ENCODE peak calls at places on chromosome 17, in six cellular contexts. Z, E, B, V, D and W are unnamed samples.

GRCh38 chr17:83186226-83186625 is 106.8 kb downstream of the METRNL start:
- DNase-seq in Z (no peak), V (no peak), B (peak; percentile 84), D (no peak), E (no peak), W (no peak)

GRCh38 chr17:17460038-17460437 is 16.8 kb upstream of the MED9 start:
- DNase-seq in Z (no peak), D (no peak), E (no peak), B (no peak), V (no peak), W (no peak)

GRCh38 chr17:77451894-77452852 is 311.4 kb downstream of the SEC14L1 start:
- DNase-seq in D (peak; percentile 62), B (peak; percentile 68), Z (peak; percentile 48), E (no peak), V (no peak), W (peak; percentile 54)

GRCh38 chr17:61007980-61008379 is 330.3 kb downstream of the BCAS3 start:
- DNase-seq in E (no peak), D (no peak), V (no peak), Z (no peak), B (no peak), W (no peak)

GRCh38 chr17:68599873-68600122 is 1.4 kb downstream of the FAM20A start:
- DNase-seq in B (no peak), D (no peak), V (no peak), E (no peak), Z (no peak), W (no peak)

GRCh38 chr17:17794382-17794781 is 42.4 kb downstream of the SREBF1 start:
- DNase-seq in D (no peak), Z (no peak), V (no peak), B (no peak), E (no peak), W (no peak)

GRCh38 chr17:51745993-51746392 is 412.5 kb downstream of the CA10 start:
- DNase-seq in V (peak; percentile 69), D (no peak), B (no peak), Z (no peak), E (no peak), W (no peak)

GRCh38 chr17:17495448-17496188 is 577 bp downstream of the RASD1 start:
- DNase-seq in D (no peak), V (no peak), E (no peak), B (peak; percentile 64), Z (no peak), W (no peak)

GRCh38 chr17:27265333-27265732 is 28.6 kb upstream of the WSB1 start:
- DNase-seq in B (peak; percentile 93), D (no peak), Z (no peak), V (no peak), E (no peak), W (no peak)

GRCh38 chr17:73265646-73266640 is 4.3 kb upstream of the CPSF4L start:
- DNase-seq in V (no peak), E (peak; percentile 17), D (no peak), Z (no peak), B (no peak), W (no peak)

GRCh38 chr17:77701996-77702395 is 256.5 kb upstream of the TNRC6C start:
- DNase-seq in B (no peak), Z (no peak), E (no peak), D (no peak), V (no peak), W (no peak)

GRCh38 chr17:7352910-7353635 is 1.1 kb downstream of the KCTD11 start:
- DNase-seq in Z (no peak), B (no peak), V (no peak), D (no peak), E (no peak), W (no peak)

GRCh38 chr17:2058521-2059124 is 3.7 kb downstream of the HIC1 start:
- DNase-seq in E (no peak), V (no peak), D (no peak), Z (no peak), B (no peak), W (no peak)

GRCh38 chr17:82458885-82459424 is 414 bp downstream of the NARF start:
- DNase-seq in Z (no peak), B (peak; percentile 78), V (no peak), D (no peak), E (no peak), W (peak; percentile 9)

GRCh38 chr17:48472485-48473281 is 42.7 kb upstream of the SKAP1 start:
- DNase-seq in D (no peak), B (no peak), V (peak; percentile 63), E (no peak), Z (peak; percentile 45), W (peak; percentile 2)

GRCh38 chr17:81473019-81473418 is 39.6 kb downstream of the ACTG1 start:
- DNase-seq in V (no peak), Z (no peak), E (no peak), B (no peak), D (no peak), W (no peak)

GRCh38 chr17:42051645-42052044 is 1.2 kb upstream of the C17orf113 start:
- DNase-seq in E (no peak), D (no peak), B (no peak), V (no peak), Z (no peak), W (no peak)

GRCh38 chr17:61722398-61722797 is 131.4 kb upstream of the NACA2 start:
- DNase-seq in E (no peak), Z (no peak), B (no peak), D (no peak), V (no peak), W (no peak)

GRCh38 chr17:64502809-64503208 is 3.3 kb downstream of the DDX5 start:
- DNase-seq in E (no peak), Z (no peak), B (no peak), V (no peak), D (no peak), W (no peak)

GRCh38 chr17:37742762-37743611 is 1.9 kb downstream of the HNF1B start:
- DNase-seq in E (no peak), B (no peak), D (no peak), V (no peak), Z (no peak), W (no peak)

GRCh38 chr17:62621223-62621622 is 6.2 kb upstream of the MRC2 start:
- DNase-seq in D (no peak), E (no peak), B (no peak), Z (no peak), V (no peak), W (no peak)

GRCh38 chr17:1649116-1649843 is 386 bp downstream of the RILP start:
- DNase-seq in B (peak; percentile 87), Z (no peak), V (peak; percentile 23), E (peak; percentile 63), D (peak; percentile 82), W (peak; percentile 58)

GRCh38 chr17:50352072-50352692 is 6.3 kb downstream of the XYLT2 start:
- DNase-seq in E (no peak), V (no peak), D (no peak), B (no peak), Z (no peak), W (no peak)

GRCh38 chr17:1985093-1985492 is 40.0 kb downstream of the RTN4RL1 start:
- DNase-seq in V (no peak), Z (no peak), B (no peak), E (no peak), D (no peak), W (no peak)

GRCh38 chr17:64499805-64500486 is 3.1 kb upstream of the POLG2 start:
- DNase-seq in D (no peak), E (no peak), Z (no peak), V (no peak), B (no peak), W (no peak)